ENCODE peak calls at places on chromosomes 5 and 9, in four cellular contexts. N is astrocyte of the hippocampus, L is GM23338, Z is RWPE1. H is an unnamed sample.

GRCh38 chr9:90020277-90020871 is 415.6 kb downstream of the GADD45G start:
- DNase-seq in N (no peak), Z (peak; percentile 63), L (no peak), H (peak; percentile 13)

GRCh38 chr5:124662261-124662781 is 84.1 kb downstream of the ZNF608 start:
- DNase-seq in N (no peak), L (peak; percentile 45), Z (no peak), H (peak; percentile 81)

GRCh38 chr5:17190242-17190778 is 27.1 kb upstream of the BASP1 start:
- DNase-seq in N (peak; percentile 82), Z (peak; percentile 46), L (peak; percentile 80), H (peak; percentile 73)

GRCh38 chr9:104927216-104927911 is 591 bp downstream of the ABCA1 start:
- DNase-seq in Z (peak; percentile 63), N (peak; percentile 73), L (peak; percentile 59), H (peak; percentile 46)

GRCh38 chr5:9878196-9878595 is 248.0 kb upstream of the TAS2R1 start:
- DNase-seq in N (no peak), L (no peak), Z (no peak), H (no peak)

GRCh38 chr5:34003941-34004340 is 3.9 kb downstream of the AMACR start:
- DNase-seq in N (no peak), Z (no peak), L (no peak), H (no peak)

GRCh38 chr9:77534376-77535057 is 113.6 kb downstream of the GNA14 start:
- DNase-seq in N (no peak), L (peak; percentile 75), Z (no peak), H (no peak)

GRCh38 chr5:66788556-66788955 is 192.4 kb downstream of the MAST4 start:
- DNase-seq in N (no peak), L (no peak), Z (no peak), H (no peak)

GRCh38 chr5:54616031-54616430 is 98.5 kb downstream of the SNX18 start:
- DNase-seq in L (no peak), Z (no peak), N (peak; percentile 15), H (peak; percentile 82)

GRCh38 chr5:6551287-6551954 is 81.4 kb downstream of the NSUN2 start:
- DNase-seq in N (peak; percentile 30), L (no peak), Z (no peak), H (no peak)

GRCh38 chr5:139961435-139962157 is 81.5 kb downstream of the NRG2 start:
- DNase-seq in Z (no peak), N (peak; percentile 21), L (no peak), H (no peak)

GRCh38 chr5:169805527-169805934 is 168.5 kb downstream of the DOCK2 start:
- DNase-seq in Z (no peak), L (no peak), N (no peak), H (no peak)

GRCh38 chr5:19001527-19001926 is 986.5 kb downstream of the CDH18 start:
- DNase-seq in N (no peak), Z (no peak), L (no peak), H (no peak)

H was measured in renal cortical epithelial cell.